ENCODE peak calls at places on chromosomes 2 and 18, in four cellular contexts. S is LHCN-M2, V is foreskin keratinocyte, E is cardiac muscle cell. R is an unnamed sample.

GRCh38 chr2:64108842-64109241 is 35.4 kb downstream of the PELI1 start:
- DNase-seq in S (no peak), E (no peak), V (no peak), R (no peak)

GRCh38 chr2:201057089-201057499 is 14.4 kb downstream of the HYCC2 start:
- DNase-seq in V (no peak), E (peak; percentile 48), S (peak; percentile 43), R (peak; percentile 17)

GRCh38 chr2:26952374-26952773 is 18.1 kb upstream of the MAPRE3 start:
- DNase-seq in E (no peak), S (no peak), V (no peak), R (no peak)

GRCh38 chr2:112147382-112147781 is 9.2 kb downstream of the FBLN7 start:
- DNase-seq in V (no peak), S (no peak), E (peak; percentile 62), R (no peak)

GRCh38 chr2:191299009-191299408 is 53.8 kb downstream of the MYO1B start:
- DNase-seq in E (no peak), S (no peak), V (no peak), R (no peak)

GRCh38 chr2:59167514-59167913 is 926.4 kb upstream of the FANCL start:
- DNase-seq in S (no peak), E (no peak), V (no peak), R (no peak)

GRCh38 chr2:66573866-66574265 is 138.9 kb downstream of the MEIS1 start:
- DNase-seq in V (no peak), E (no peak), S (no peak), R (no peak)

GRCh38 chr2:222912117-222912516 is 51.3 kb downstream of the ACSL3 start:
- DNase-seq in S (peak; percentile 62), V (no peak), E (peak; percentile 77), R (peak; percentile 39)

GRCh38 chr2:69642709-69643601 is 584 bp downstream of the AAK1 start:
- DNase-seq in S (peak; percentile 75), E (peak; percentile 78), V (peak; percentile 66), R (peak; percentile 60)

GRCh38 chr2:98308068-98308467 is 38.2 kb upstream of the CNGA3 start:
- DNase-seq in V (no peak), E (no peak), S (no peak), R (peak; percentile 41)

GRCh38 chr2:110874565-110875383 is 142.4 kb downstream of the ACOXL start:
- DNase-seq in S (no peak), V (no peak), E (no peak), R (no peak)

GRCh38 chr2:177551989-177552413 is 159.4 kb downstream of the AGPS start:
- DNase-seq in V (no peak), S (peak; percentile 35), E (peak; percentile 51), R (peak; percentile 12)

GRCh38 chr2:241506793-241507429 is 1.5 kb downstream of the STK25 start:
- DNase-seq in S (peak; percentile 33), E (no peak), V (no peak), R (no peak)

GRCh38 chr2:99808801-99809200 is 319.0 kb upstream of the REV1 start:
- DNase-seq in V (peak; percentile 27), E (no peak), S (no peak), R (no peak)

GRCh38 chr2:166223298-166223697 is 95.5 kb upstream of the SCN1A start:
- DNase-seq in E (no peak), S (no peak), V (no peak), R (no peak)

GRCh38 chr18:50074404-50074803 is 120.5 kb downstream of the MYO5B start:
- DNase-seq in S (no peak), V (no peak), E (no peak), R (no peak)

GRCh38 chr2:85438291-85439110 is 20.0 kb downstream of the SH2D6 start:
- DNase-seq in E (no peak), V (no peak), S (no peak), R (peak; percentile 35)

GRCh38 chr18:59021500-59021899 is 118.2 kb upstream of the SEC11C start:
- DNase-seq in E (no peak), V (no peak), S (peak; percentile 12), R (no peak)

GRCh38 chr2:39696838-39697237 is 31.1 kb downstream of the TMEM178A start:
- DNase-seq in E (peak; percentile 85), V (peak; percentile 62), S (peak; percentile 95), R (peak; percentile 67)

GRCh38 chr18:38022247-38022646 is 456.6 kb upstream of the CELF4 start:
- DNase-seq in S (no peak), E (no peak), V (no peak), R (no peak)

GRCh38 chr2:151260492-151261239 is 997 bp downstream of the RBM43 start:
- DNase-seq in V (peak; percentile 39), E (peak; percentile 61), S (peak; percentile 37), R (peak; percentile 12)

GRCh38 chr2:162022290-162022945 is 51.6 kb downstream of the DPP4 start:
- DNase-seq in E (peak; percentile 34), V (peak; percentile 32), S (peak; percentile 56), R (no peak)